ENCODE peak calls at places on chromosomes 2 and 18, in five cellular contexts. One of them, this sample, is unnamed.

GRCh38 chr2:189633392-189633811 is 27.9 kb upstream of the ASNSD1 start:
- DNase-seq in mammary epithelial cell: no peak
- DNase-seq in HCT116: no peak
- DNase-seq in neural progenitor cell: no peak
- DNase-seq in GM23248: no peak
- DNase-seq in this sample: peak; percentile 49

GRCh38 chr2:128686881-128687550 is 368.3 kb upstream of the HS6ST1 start:
- DNase-seq in neural progenitor cell: no peak
- DNase-seq in GM23248: no peak
- DNase-seq in HCT116: no peak
- DNase-seq in mammary epithelial cell: no peak
- DNase-seq in this sample: no peak

GRCh38 chr2:174495365-174496012 is 8.7 kb upstream of the GPR155 start:
- DNase-seq in neural progenitor cell: peak; percentile 61
- DNase-seq in HCT116: no peak
- DNase-seq in GM23248: no peak
- DNase-seq in mammary epithelial cell: no peak
- DNase-seq in this sample: peak; percentile 33

GRCh38 chr2:190486037-190486623 is 48.4 kb downstream of the NEMP2 start:
- DNase-seq in mammary epithelial cell: peak; percentile 35
- DNase-seq in GM23248: peak; percentile 37
- DNase-seq in HCT116: no peak
- DNase-seq in neural progenitor cell: no peak
- DNase-seq in this sample: no peak

GRCh38 chr2:14626873-14627272 is 5.6 kb upstream of the LRATD1 start:
- DNase-seq in mammary epithelial cell: peak; percentile 58
- DNase-seq in neural progenitor cell: no peak
- DNase-seq in HCT116: no peak
- DNase-seq in GM23248: no peak
- DNase-seq in this sample: peak; percentile 29

GRCh38 chr2:49248506-49248905 is 94.2 kb upstream of the FSHR start:
- DNase-seq in mammary epithelial cell: peak; percentile 80
- DNase-seq in neural progenitor cell: no peak
- DNase-seq in GM23248: peak; percentile 97
- DNase-seq in HCT116: no peak
- DNase-seq in this sample: peak; percentile 66

GRCh38 chr2:98875746-98876145 is 60.3 kb downstream of the CRACDL start:
- DNase-seq in neural progenitor cell: no peak
- DNase-seq in HCT116: no peak
- DNase-seq in mammary epithelial cell: no peak
- DNase-seq in GM23248: no peak
- DNase-seq in this sample: no peak

GRCh38 chr2:41895334-41895664 is 152.5 kb upstream of the PKDCC start:
- DNase-seq in GM23248: no peak
- DNase-seq in neural progenitor cell: no peak
- DNase-seq in mammary epithelial cell: no peak
- DNase-seq in HCT116: no peak
- DNase-seq in this sample: no peak

GRCh38 chr2:145598434-145598833 is 1078.5 kb upstream of the ZEB2 start:
- DNase-seq in mammary epithelial cell: peak; percentile 70
- DNase-seq in GM23248: peak; percentile 83
- DNase-seq in HCT116: no peak
- DNase-seq in neural progenitor cell: no peak
- DNase-seq in this sample: peak; percentile 75

GRCh38 chr2:211722928-211723327 is 815.7 kb downstream of the ERBB4 start:
- DNase-seq in neural progenitor cell: no peak
- DNase-seq in GM23248: no peak
- DNase-seq in HCT116: no peak
- DNase-seq in mammary epithelial cell: no peak
- DNase-seq in this sample: no peak

GRCh38 chr2:240138275-240138984 is 2.0 kb downstream of the OTOS start:
- DNase-seq in mammary epithelial cell: no peak
- DNase-seq in neural progenitor cell: no peak
- DNase-seq in GM23248: peak; percentile 55
- DNase-seq in HCT116: no peak
- DNase-seq in this sample: peak; percentile 79

GRCh38 chr18:2348003-2348402 is 223.3 kb downstream of the METTL4 start:
- DNase-seq in neural progenitor cell: no peak
- DNase-seq in HCT116: no peak
- DNase-seq in GM23248: no peak
- DNase-seq in mammary epithelial cell: no peak
- DNase-seq in this sample: no peak

GRCh38 chr2:148939271-148939670 is 64.2 kb downstream of the KIF5C start:
- DNase-seq in GM23248: no peak
- DNase-seq in mammary epithelial cell: no peak
- DNase-seq in HCT116: no peak
- DNase-seq in neural progenitor cell: peak; percentile 45
- DNase-seq in this sample: no peak

GRCh38 chr2:69007169-69007568 is 5.8 kb upstream of the ANTXR1 start:
- DNase-seq in mammary epithelial cell: no peak
- DNase-seq in GM23248: peak; percentile 19
- DNase-seq in neural progenitor cell: no peak
- DNase-seq in HCT116: no peak
- DNase-seq in this sample: no peak

GRCh38 chr18:32470136-32470712 is 458 bp downstream of the GAREM1 start:
- DNase-seq in mammary epithelial cell: no peak
- DNase-seq in neural progenitor cell: peak; percentile 69
- DNase-seq in GM23248: peak; percentile 63
- DNase-seq in HCT116: no peak
- DNase-seq in this sample: no peak

GRCh38 chr2:120060088-120060623 is 47.3 kb downstream of the EPB41L5 start:
- DNase-seq in GM23248: no peak
- DNase-seq in neural progenitor cell: no peak
- DNase-seq in mammary epithelial cell: no peak
- DNase-seq in HCT116: no peak
- DNase-seq in this sample: no peak

GRCh38 chr2:127683766-127684165 is 8.4 kb upstream of the LIMS2 start:
- DNase-seq in HCT116: no peak
- DNase-seq in mammary epithelial cell: no peak
- DNase-seq in neural progenitor cell: no peak
- DNase-seq in GM23248: no peak
- DNase-seq in this sample: no peak

GRCh38 chr2:157596992-157597681 is 31.5 kb downstream of the ACVR1C start:
- DNase-seq in mammary epithelial cell: peak; percentile 11
- DNase-seq in HCT116: no peak
- DNase-seq in GM23248: peak; percentile 55
- DNase-seq in neural progenitor cell: peak; percentile 78
- DNase-seq in this sample: peak; percentile 46

GRCh38 chr2:26816893-26817292 is 31.0 kb downstream of the CENPA start:
- DNase-seq in GM23248: no peak
- DNase-seq in mammary epithelial cell: peak; percentile 18
- DNase-seq in neural progenitor cell: peak; percentile 29
- DNase-seq in HCT116: peak; percentile 59
- DNase-seq in this sample: no peak

GRCh38 chr2:199757466-199757865 is 93.5 kb downstream of the FTCDNL1 start:
- DNase-seq in mammary epithelial cell: no peak
- DNase-seq in HCT116: no peak
- DNase-seq in neural progenitor cell: no peak
- DNase-seq in GM23248: peak; percentile 29
- DNase-seq in this sample: no peak

GRCh38 chr2:203122317-203122998 is 107.8 kb downstream of the NBEAL1 start:
- DNase-seq in neural progenitor cell: no peak
- DNase-seq in HCT116: no peak
- DNase-seq in GM23248: peak; percentile 4
- DNase-seq in mammary epithelial cell: no peak
- DNase-seq in this sample: peak; percentile 13

GRCh38 chr2:169999041-169999440 is 171.8 kb downstream of the UBR3 start:
- DNase-seq in GM23248: peak; percentile 45
- DNase-seq in mammary epithelial cell: no peak
- DNase-seq in neural progenitor cell: no peak
- DNase-seq in HCT116: no peak
- DNase-seq in this sample: no peak

GRCh38 chr18:63970803-63971191 is 916 bp downstream of the SERPINB8 start:
- DNase-seq in GM23248: peak; percentile 77
- DNase-seq in mammary epithelial cell: peak; percentile 79
- DNase-seq in neural progenitor cell: peak; percentile 48
- DNase-seq in HCT116: no peak
- DNase-seq in this sample: peak; percentile 33

GRCh38 chr2:95267458-95268207 is 6.6 kb upstream of the PROM2 start:
- DNase-seq in HCT116: no peak
- DNase-seq in mammary epithelial cell: no peak
- DNase-seq in neural progenitor cell: no peak
- DNase-seq in GM23248: no peak
- DNase-seq in this sample: peak; percentile 24

GRCh38 chr2:15800489-15801329 is 139.6 kb upstream of the MYCN start:
- DNase-seq in neural progenitor cell: peak; percentile 29
- DNase-seq in GM23248: no peak
- DNase-seq in HCT116: no peak
- DNase-seq in mammary epithelial cell: no peak
- DNase-seq in this sample: no peak

GRCh38 chr2:114192362-114192761 is 250.1 kb upstream of the DPP10 start:
- DNase-seq in mammary epithelial cell: peak; percentile 25
- DNase-seq in GM23248: peak; percentile 31
- DNase-seq in neural progenitor cell: no peak
- DNase-seq in HCT116: no peak
- DNase-seq in this sample: peak; percentile 45

GRCh38 chr2:210474776-210475175 is 1.8 kb downstream of the LANCL1 start:
- DNase-seq in GM23248: no peak
- DNase-seq in HCT116: no peak
- DNase-seq in mammary epithelial cell: no peak
- DNase-seq in neural progenitor cell: no peak
- DNase-seq in this sample: no peak
- H3K4me2 ChIP-seq in GM23248: no peak overlapping the region
- H3K4me2 ChIP-seq in HCT116: no peak overlapping the region
- H3K4me2 ChIP-seq in mammary epithelial cell: no peak overlapping the region
- H3K4me2 ChIP-seq in neural progenitor cell: peak overlapping the region; percentile 99
- H3K4me2 ChIP-seq in this sample: no peak overlapping the region

DNA sequence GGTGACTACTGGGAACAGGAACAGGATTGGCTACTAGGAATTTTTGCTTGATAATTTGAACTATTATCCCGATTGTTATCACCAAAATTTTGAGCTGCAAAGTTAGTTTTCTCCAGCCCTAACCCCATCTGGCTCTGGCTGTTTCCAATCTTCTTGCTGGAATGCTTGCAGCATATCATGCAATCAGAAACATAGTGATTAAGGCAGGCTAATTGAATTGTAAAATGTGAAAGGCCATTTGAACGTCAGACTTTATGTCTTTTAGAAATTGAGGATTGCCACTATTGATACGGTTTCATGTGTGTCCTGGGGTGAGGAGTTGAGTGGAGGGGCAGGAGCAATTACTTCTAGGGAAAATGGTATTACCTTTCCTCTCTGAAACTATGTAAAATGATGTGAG is 1674.5 kb upstream of the LRRTM1 start:
- DNase-seq in neural progenitor cell: no peak
- DNase-seq in mammary epithelial cell: no peak
- DNase-seq in HCT116: no peak
- DNase-seq in GM23248: no peak
- DNase-seq in this sample: no peak
- H3K4me2 ChIP-seq in neural progenitor cell: no peak overlapping the region
- H3K4me2 ChIP-seq in mammary epithelial cell: no peak overlapping the region
- H3K4me2 ChIP-seq in HCT116: no peak overlapping the region
- H3K4me2 ChIP-seq in GM23248: no peak overlapping the region
- H3K4me2 ChIP-seq in this sample: no peak overlapping the region

GRCh38 chr2:129767346-129767745 is 212.1 kb upstream of the RAB6C start:
- DNase-seq in HCT116: no peak
- DNase-seq in GM23248: no peak
- DNase-seq in neural progenitor cell: no peak
- DNase-seq in mammary epithelial cell: no peak
- DNase-seq in this sample: no peak
- H3K4me2 ChIP-seq in HCT116: no peak overlapping the region
- H3K4me2 ChIP-seq in GM23248: no peak overlapping the region
- H3K4me2 ChIP-seq in neural progenitor cell: no peak overlapping the region
- H3K4me2 ChIP-seq in mammary epithelial cell: no peak overlapping the region
- H3K4me2 ChIP-seq in this sample: no peak overlapping the region

GRCh38 chr2:3729786-3730185 is 26.4 kb downstream of the DCDC2C start:
- DNase-seq in mammary epithelial cell: no peak
- DNase-seq in GM23248: no peak
- DNase-seq in HCT116: no peak
- DNase-seq in neural progenitor cell: no peak
- DNase-seq in this sample: no peak

GRCh38 chr2:3731829-3732228 is 28.5 kb downstream of the DCDC2C start:
- DNase-seq in mammary epithelial cell: no peak
- DNase-seq in GM23248: no peak
- DNase-seq in neural progenitor cell: no peak
- DNase-seq in HCT116: no peak
- DNase-seq in this sample: no peak

GRCh38 chr2:3728104-3729054 is 25.0 kb downstream of the DCDC2C start:
- DNase-seq in mammary epithelial cell: peak; percentile 12
- DNase-seq in neural progenitor cell: peak; percentile 71
- DNase-seq in HCT116: peak; percentile 33
- DNase-seq in GM23248: peak; percentile 79
- DNase-seq in this sample: peak; percentile 72

GRCh38 chr2:3729055-3729448 is 25.7 kb downstream of the DCDC2C start:
- DNase-seq in neural progenitor cell: no peak
- DNase-seq in HCT116: no peak
- DNase-seq in mammary epithelial cell: no peak
- DNase-seq in GM23248: no peak
- DNase-seq in this sample: no peak

DNA sequence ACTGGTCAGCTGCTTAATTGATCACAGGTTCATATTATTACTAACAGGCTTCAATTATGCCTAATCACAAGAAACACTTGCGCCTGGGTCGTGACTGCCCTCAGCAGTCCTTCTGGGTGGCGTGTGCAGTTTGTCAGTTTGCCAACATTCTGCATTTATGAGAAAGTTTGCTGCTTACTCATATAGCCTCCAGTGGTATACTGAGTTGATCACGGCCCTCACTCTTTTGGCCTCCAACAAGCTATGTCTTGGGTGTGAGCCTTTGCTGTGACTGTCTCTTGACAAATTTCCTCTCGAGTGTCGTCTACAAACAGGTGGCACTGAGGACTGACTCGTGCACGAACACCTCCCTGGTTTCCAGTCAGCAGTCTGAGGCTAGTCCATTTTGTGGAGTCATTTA is 27.3 kb downstream of the DCDC2C start:
- DNase-seq in mammary epithelial cell: peak; percentile 16
- DNase-seq in GM23248: peak; percentile 45
- DNase-seq in HCT116: no peak
- DNase-seq in neural progenitor cell: no peak
- DNase-seq in this sample: peak; percentile 88
- H3K4me2 ChIP-seq in mammary epithelial cell: no peak overlapping the region
- H3K4me2 ChIP-seq in GM23248: no peak overlapping the region
- H3K4me2 ChIP-seq in HCT116: no peak overlapping the region
- H3K4me2 ChIP-seq in neural progenitor cell: no peak overlapping the region
- H3K4me2 ChIP-seq in this sample: peak overlapping the region; percentile 3

GRCh38 chr2:46298522-46299351 is 1.5 kb downstream of the EPAS1 start:
- DNase-seq in GM23248: peak; percentile 74
- DNase-seq in neural progenitor cell: peak; percentile 58
- DNase-seq in HCT116: no peak
- DNase-seq in mammary epithelial cell: peak; percentile 54
- DNase-seq in this sample: peak; percentile 42
- H3K4me2 ChIP-seq in GM23248: peak overlapping the region; percentile 92
- H3K4me2 ChIP-seq in neural progenitor cell: peak overlapping the region; percentile 96
- H3K4me2 ChIP-seq in HCT116: peak overlapping the region; percentile 100
- H3K4me2 ChIP-seq in mammary epithelial cell: peak overlapping the region; percentile 80
- H3K4me2 ChIP-seq in this sample: peak overlapping the region; percentile 83

GRCh38 chr18:59906203-59906602 is 6.4 kb downstream of the PMAIP1 start:
- DNase-seq in GM23248: no peak
- DNase-seq in HCT116: no peak
- DNase-seq in neural progenitor cell: no peak
- DNase-seq in mammary epithelial cell: no peak
- DNase-seq in this sample: no peak
- H3K4me2 ChIP-seq in GM23248: no peak overlapping the region
- H3K4me2 ChIP-seq in HCT116: peak overlapping the region; percentile 4
- H3K4me2 ChIP-seq in neural progenitor cell: no peak overlapping the region
- H3K4me2 ChIP-seq in mammary epithelial cell: no peak overlapping the region
- H3K4me2 ChIP-seq in this sample: no peak overlapping the region